ENCODE peak calls at places on chromosomes 12 and 14, in eight cellular contexts. K is NCI-H748 treated with DMSO at 0.1 percent for 48 hours; J is stimulated activated effector memory CD8-positive, alpha-beta T cell treated with anti-CD3 and anti-CD28 coated beads, Interleukin-12 subunit alpha, Interleukin-12 subunit beta, amount 100 ng/mL, for 72 hours; B is fibroblast of pulmonary artery; S is activated T-cell treated with anti-CD3 and anti-CD28 coated beads for 1 hour; F is NCI-H2171 treated with DMSO at 0.1 percent for 48 hours; V is hepatic stellate cell; M is naive thymus-derived CD4-positive, alpha-beta T cell. E is an unnamed sample.

GRCh38 chr14:94127330-94127729 is 2.1 kb downstream of the IFI27L2 start:
- DNase-seq in K (no peak), J (no peak), B (no peak), S (no peak), F (no peak), V (no peak), M (no peak), E (no peak)

GRCh38 chr14:85317491-85318021 is 212.4 kb upstream of the FLRT2 start:
- DNase-seq in K (no peak), J (no peak), B (no peak), S (no peak), F (no peak), V (no peak), M (no peak), E (no peak)

GRCh38 chr14:106556665-106557289 is 1030.4 kb downstream of the TMEM121 start:
- DNase-seq in K (peak; percentile 20), J (peak; percentile 90), B (no peak), S (peak; percentile 75), F (peak; percentile 8), V (no peak), M (peak; percentile 64), E (peak; percentile 50)

GRCh38 chr12:108666326-108666995 is 32.8 kb upstream of the SELPLG start:
- DNase-seq in K (no peak), J (no peak), B (peak; percentile 65), S (no peak), F (peak; percentile 30), V (no peak), M (no peak), E (peak; percentile 69)

GRCh38 chr12:117231750-117232149 is 41.5 kb upstream of the FBXO21 start:
- DNase-seq in K (no peak), J (no peak), B (no peak), S (no peak), F (no peak), V (no peak), M (no peak), E (peak; percentile 60)

GRCh38 chr14:30790827-30791226 is 83.5 kb upstream of the COCH start:
- DNase-seq in K (no peak), J (no peak), B (no peak), S (no peak), F (no peak), V (no peak), M (no peak), E (no peak)

GRCh38 chr14:66216763-66217162 is 269.4 kb upstream of the CCDC196 start:
- DNase-seq in K (no peak), J (no peak), B (no peak), S (no peak), F (no peak), V (no peak), M (no peak), E (no peak)

GRCh38 chr12:57756406-57757341 is 1.8 kb downstream of the MARCHF9 start:
- DNase-seq in K (peak; percentile 42), J (peak; percentile 80), B (peak; percentile 40), S (peak; percentile 59), F (no peak), V (no peak), M (peak; percentile 50), E (peak; percentile 68)